ENCODE peak calls at places on chromosomes 5 and 9, in five cellular contexts. One of them, this sample, is unnamed.

GRCh38 chr5:65483474-65484346 is 2.0 kb upstream of the ADAMTS6 start:
- DNase-seq in RWPE1: peak
- DNase-seq in HT1080: peak
- DNase-seq in CD8-positive, alpha-beta memory T cell: no peak
- DNase-seq in dorsolateral prefrontal cortex: no peak
- DNase-seq in this sample: peak

GRCh38 chr9:130445268-130445983 is 665 bp downstream of the ASS1 start:
- DNase-seq in dorsolateral prefrontal cortex: no peak
- DNase-seq in CD8-positive, alpha-beta memory T cell: no peak
- DNase-seq in RWPE1: peak
- DNase-seq in HT1080: no peak
- DNase-seq in this sample: no peak

GRCh38 chr5:168022761-168023160 is 268.7 kb upstream of the WWC1 start:
- DNase-seq in CD8-positive, alpha-beta memory T cell: no peak
- DNase-seq in dorsolateral prefrontal cortex: no peak
- DNase-seq in RWPE1: no peak
- DNase-seq in HT1080: no peak
- DNase-seq in this sample: no peak

GRCh38 chr9:72322678-72323077 is 42.3 kb downstream of the ZFAND5 start:
- DNase-seq in CD8-positive, alpha-beta memory T cell: no peak
- DNase-seq in HT1080: no peak
- DNase-seq in dorsolateral prefrontal cortex: no peak
- DNase-seq in RWPE1: no peak
- DNase-seq in this sample: no peak

GRCh38 chr5:151151793-151152192 is 5.8 kb downstream of the ANXA6 start:
- DNase-seq in HT1080: no peak
- DNase-seq in dorsolateral prefrontal cortex: no peak
- DNase-seq in CD8-positive, alpha-beta memory T cell: no peak
- DNase-seq in RWPE1: no peak
- DNase-seq in this sample: no peak

GRCh38 chr9:134575103-134575816 is 66.3 kb upstream of the COL5A1 start:
- DNase-seq in HT1080: no peak
- DNase-seq in RWPE1: no peak
- DNase-seq in CD8-positive, alpha-beta memory T cell: peak
- DNase-seq in dorsolateral prefrontal cortex: peak
- DNase-seq in this sample: no peak

GRCh38 chr5:162429161-162429560 is 361.6 kb downstream of the GABRG2 start:
- DNase-seq in HT1080: no peak
- DNase-seq in RWPE1: no peak
- DNase-seq in CD8-positive, alpha-beta memory T cell: no peak
- DNase-seq in dorsolateral prefrontal cortex: no peak
- DNase-seq in this sample: no peak

GRCh38 chr9:36401179-36401740 is 1.2 kb upstream of the RNF38 start:
- DNase-seq in CD8-positive, alpha-beta memory T cell: no peak
- DNase-seq in dorsolateral prefrontal cortex: no peak
- DNase-seq in HT1080: no peak
- DNase-seq in RWPE1: peak
- DNase-seq in this sample: peak

GRCh38 chr9:5428172-5428571 is 9.6 kb downstream of the PLGRKT start:
- DNase-seq in RWPE1: no peak
- DNase-seq in dorsolateral prefrontal cortex: no peak
- DNase-seq in HT1080: no peak
- DNase-seq in CD8-positive, alpha-beta memory T cell: no peak
- DNase-seq in this sample: no peak

GRCh38 chr5:171569065-171569712 is 149.7 kb downstream of the FGF18 start:
- DNase-seq in RWPE1: no peak
- DNase-seq in dorsolateral prefrontal cortex: no peak
- DNase-seq in CD8-positive, alpha-beta memory T cell: no peak
- DNase-seq in HT1080: no peak
- DNase-seq in this sample: no peak

GRCh38 chr5:43663916-43664315 is 60.9 kb downstream of the NNT start:
- DNase-seq in HT1080: no peak
- DNase-seq in CD8-positive, alpha-beta memory T cell: no peak
- DNase-seq in dorsolateral prefrontal cortex: no peak
- DNase-seq in RWPE1: no peak
- DNase-seq in this sample: no peak

GRCh38 chr5:55989860-55990259 is 4.9 kb downstream of the IL6ST start:
- DNase-seq in HT1080: no peak
- DNase-seq in CD8-positive, alpha-beta memory T cell: no peak
- DNase-seq in RWPE1: no peak
- DNase-seq in dorsolateral prefrontal cortex: no peak
- DNase-seq in this sample: no peak

GRCh38 chr9:133973791-133974630 is 18.1 kb downstream of the VAV2 start:
- DNase-seq in dorsolateral prefrontal cortex: no peak
- DNase-seq in HT1080: no peak
- DNase-seq in RWPE1: no peak
- DNase-seq in CD8-positive, alpha-beta memory T cell: peak
- DNase-seq in this sample: no peak

GRCh38 chr5:31269259-31269658 is 75.8 kb downstream of the CDH6 start:
- DNase-seq in HT1080: no peak
- DNase-seq in RWPE1: no peak
- DNase-seq in CD8-positive, alpha-beta memory T cell: no peak
- DNase-seq in dorsolateral prefrontal cortex: no peak
- DNase-seq in this sample: no peak

GRCh38 chr9:135606885-135607259 is 32.5 kb downstream of the GLT6D1 start:
- DNase-seq in CD8-positive, alpha-beta memory T cell: no peak
- DNase-seq in HT1080: no peak
- DNase-seq in dorsolateral prefrontal cortex: no peak
- DNase-seq in RWPE1: no peak
- DNase-seq in this sample: no peak

GRCh38 chr5:39411051-39411450 is 13.7 kb downstream of the DAB2 start:
- DNase-seq in HT1080: peak
- DNase-seq in dorsolateral prefrontal cortex: no peak
- DNase-seq in RWPE1: peak
- DNase-seq in CD8-positive, alpha-beta memory T cell: no peak
- DNase-seq in this sample: no peak

GRCh38 chr5:65767565-65767964 is 45.6 kb downstream of the NLN start:
- DNase-seq in dorsolateral prefrontal cortex: no peak
- DNase-seq in RWPE1: no peak
- DNase-seq in CD8-positive, alpha-beta memory T cell: no peak
- DNase-seq in HT1080: no peak
- DNase-seq in this sample: no peak

GRCh38 chr9:106445107-106445506 is 417.9 kb upstream of the ZNF462 start:
- DNase-seq in CD8-positive, alpha-beta memory T cell: no peak
- DNase-seq in RWPE1: no peak
- DNase-seq in dorsolateral prefrontal cortex: no peak
- DNase-seq in HT1080: no peak
- DNase-seq in this sample: no peak

GRCh38 chr9:14403112-14403511 is 89.2 kb upstream of the NFIB start:
- DNase-seq in HT1080: no peak
- DNase-seq in CD8-positive, alpha-beta memory T cell: no peak
- DNase-seq in RWPE1: no peak
- DNase-seq in dorsolateral prefrontal cortex: no peak
- DNase-seq in this sample: no peak

GRCh38 chr9:88017086-88017485 is 42.8 kb upstream of the CDK20 start:
- DNase-seq in RWPE1: no peak
- DNase-seq in dorsolateral prefrontal cortex: no peak
- DNase-seq in HT1080: no peak
- DNase-seq in CD8-positive, alpha-beta memory T cell: no peak
- DNase-seq in this sample: no peak

GRCh38 chr5:178241259-178241658 is 8.7 kb upstream of the PHYKPL start:
- DNase-seq in HT1080: no peak
- DNase-seq in RWPE1: no peak
- DNase-seq in dorsolateral prefrontal cortex: peak
- DNase-seq in CD8-positive, alpha-beta memory T cell: peak
- DNase-seq in this sample: no peak

GRCh38 chr9:22240619-22241018 is 206.0 kb upstream of the DMRTA1 start:
- DNase-seq in HT1080: peak
- DNase-seq in RWPE1: peak
- DNase-seq in dorsolateral prefrontal cortex: no peak
- DNase-seq in CD8-positive, alpha-beta memory T cell: no peak
- DNase-seq in this sample: peak

GRCh38 chr9:136170291-136170901 is 34.5 kb downstream of the LHX3 start:
- DNase-seq in dorsolateral prefrontal cortex: no peak
- DNase-seq in RWPE1: peak
- DNase-seq in HT1080: peak
- DNase-seq in CD8-positive, alpha-beta memory T cell: no peak
- DNase-seq in this sample: peak

GRCh38 chr5:377326-377981 is 55.9 kb downstream of the AHRR start:
- DNase-seq in CD8-positive, alpha-beta memory T cell: no peak
- DNase-seq in HT1080: no peak
- DNase-seq in RWPE1: no peak
- DNase-seq in dorsolateral prefrontal cortex: peak
- DNase-seq in this sample: no peak

GRCh38 chr5:115850771-115851416 is 9.2 kb downstream of the AP3S1 start:
- DNase-seq in RWPE1: no peak
- DNase-seq in CD8-positive, alpha-beta memory T cell: no peak
- DNase-seq in dorsolateral prefrontal cortex: no peak
- DNase-seq in HT1080: no peak
- DNase-seq in this sample: no peak

GRCh38 chr5:150604894-150605440 is 35.5 kb upstream of the SYNPO start:
- DNase-seq in CD8-positive, alpha-beta memory T cell: no peak
- DNase-seq in HT1080: no peak
- DNase-seq in RWPE1: no peak
- DNase-seq in dorsolateral prefrontal cortex: no peak
- DNase-seq in this sample: no peak

GRCh38 chr9:92736816-92737606 is 27.6 kb downstream of the BICD2 start:
- DNase-seq in RWPE1: peak
- DNase-seq in HT1080: peak
- DNase-seq in dorsolateral prefrontal cortex: no peak
- DNase-seq in CD8-positive, alpha-beta memory T cell: no peak
- DNase-seq in this sample: no peak

GRCh38 chr5:157918811-157919742 is 60.1 kb upstream of the CLINT1 start:
- DNase-seq in HT1080: no peak
- DNase-seq in RWPE1: no peak
- DNase-seq in dorsolateral prefrontal cortex: no peak
- DNase-seq in CD8-positive, alpha-beta memory T cell: no peak
- DNase-seq in this sample: no peak

GRCh38 chr9:18739127-18739526 is 265.2 kb downstream of the ADAMTSL1 start:
- DNase-seq in dorsolateral prefrontal cortex: no peak
- DNase-seq in RWPE1: no peak
- DNase-seq in CD8-positive, alpha-beta memory T cell: no peak
- DNase-seq in HT1080: no peak
- DNase-seq in this sample: no peak

GRCh38 chr5:167245871-167246270 is 1045.6 kb upstream of the WWC1 start:
- DNase-seq in RWPE1: peak
- DNase-seq in HT1080: peak
- DNase-seq in dorsolateral prefrontal cortex: no peak
- DNase-seq in CD8-positive, alpha-beta memory T cell: no peak
- DNase-seq in this sample: no peak

GRCh38 chr5:161040818-161041217 is 188.8 kb upstream of the ATP10B start:
- DNase-seq in CD8-positive, alpha-beta memory T cell: no peak
- DNase-seq in HT1080: no peak
- DNase-seq in RWPE1: no peak
- DNase-seq in dorsolateral prefrontal cortex: no peak
- DNase-seq in this sample: no peak

GRCh38 chr9:106677815-106678214 is 185.2 kb upstream of the ZNF462 start:
- DNase-seq in RWPE1: no peak
- DNase-seq in dorsolateral prefrontal cortex: no peak
- DNase-seq in HT1080: no peak
- DNase-seq in CD8-positive, alpha-beta memory T cell: no peak
- DNase-seq in this sample: no peak

GRCh38 chr5:98771389-98772109 is 1.9 kb upstream of the RGMB start:
- DNase-seq in dorsolateral prefrontal cortex: peak
- DNase-seq in HT1080: peak
- DNase-seq in CD8-positive, alpha-beta memory T cell: peak
- DNase-seq in RWPE1: peak
- DNase-seq in this sample: peak

GRCh38 chr5:103510851-103511553 is 51.6 kb downstream of the NUDT12 start:
- DNase-seq in RWPE1: no peak
- DNase-seq in dorsolateral prefrontal cortex: no peak
- DNase-seq in HT1080: no peak
- DNase-seq in CD8-positive, alpha-beta memory T cell: no peak
- DNase-seq in this sample: no peak

GRCh38 chr9:69045821-69046220 is 10.3 kb downstream of the FXN start:
- DNase-seq in CD8-positive, alpha-beta memory T cell: no peak
- DNase-seq in dorsolateral prefrontal cortex: no peak
- DNase-seq in HT1080: no peak
- DNase-seq in RWPE1: no peak
- DNase-seq in this sample: no peak

GRCh38 chr9:110531776-110532175 is 47.8 kb downstream of the SVEP1 start:
- DNase-seq in RWPE1: no peak
- DNase-seq in dorsolateral prefrontal cortex: no peak
- DNase-seq in CD8-positive, alpha-beta memory T cell: no peak
- DNase-seq in HT1080: no peak
- DNase-seq in this sample: no peak

GRCh38 chr9:7180247-7180646 is 422.5 kb downstream of the KDM4C start:
- DNase-seq in HT1080: no peak
- DNase-seq in RWPE1: no peak
- DNase-seq in dorsolateral prefrontal cortex: no peak
- DNase-seq in CD8-positive, alpha-beta memory T cell: no peak
- DNase-seq in this sample: no peak

GRCh38 chr9:4050686-4051315 is 249.1 kb downstream of the GLIS3 start:
- DNase-seq in dorsolateral prefrontal cortex: no peak
- DNase-seq in RWPE1: no peak
- DNase-seq in CD8-positive, alpha-beta memory T cell: no peak
- DNase-seq in HT1080: no peak
- DNase-seq in this sample: no peak

GRCh38 chr9:133702798-133703570 is 35.2 kb downstream of the SARDH start:
- DNase-seq in dorsolateral prefrontal cortex: no peak
- DNase-seq in CD8-positive, alpha-beta memory T cell: peak
- DNase-seq in RWPE1: no peak
- DNase-seq in HT1080: no peak
- DNase-seq in this sample: no peak

This sample was measured in GM19239.